ENCODE peak calls at places on chromosomes 4 and X, in four cellular contexts. One of them, this sample, is unnamed.

GRCh38 chr4:33696586-33696985 is 2547.7 kb downstream of the ARAP2 start:
- DNase-seq in Calu3: no peak
- DNase-seq in ascending aorta: no peak
- DNase-seq in NCI-H1436: no peak
- DNase-seq in this sample: no peak

GRCh38 chr4:78544681-78545080 is 6.9 kb upstream of the ANXA3 start:
- DNase-seq in Calu3: no peak
- DNase-seq in ascending aorta: no peak
- DNase-seq in NCI-H1436: no peak
- DNase-seq in this sample: no peak

GRCh38 chr4:107442538-107443083 is 277.4 kb downstream of the PAPSS1 start:
- DNase-seq in Calu3: no peak
- DNase-seq in ascending aorta: no peak
- DNase-seq in NCI-H1436: no peak
- DNase-seq in this sample: no peak

GRCh38 chrX:20594985-20595384 is 328.3 kb upstream of the RPS6KA3 start:
- DNase-seq in Calu3: peak
- DNase-seq in ascending aorta: no peak
- DNase-seq in NCI-H1436: no peak
- DNase-seq in this sample: no peak

GRCh38 chr4:90120037-90120436 is 7.2 kb upstream of the CCSER1 start:
- DNase-seq in Calu3: no peak
- DNase-seq in ascending aorta: no peak
- DNase-seq in NCI-H1436: no peak
- DNase-seq in this sample: peak

GRCh38 chrX:48278958-48279357 is 23.8 kb downstream of the SSX1 start:
- DNase-seq in Calu3: no peak
- DNase-seq in ascending aorta: no peak
- DNase-seq in NCI-H1436: no peak
- DNase-seq in this sample: no peak

GRCh38 chr4:123052007-123052406 is 129.6 kb upstream of the NUDT6 start:
- DNase-seq in Calu3: no peak
- DNase-seq in ascending aorta: no peak
- DNase-seq in NCI-H1436: no peak
- DNase-seq in this sample: no peak

GRCh38 chr4:127857641-127858040 is 23.1 kb upstream of the PLK4 start:
- DNase-seq in Calu3: no peak
- DNase-seq in ascending aorta: no peak
- DNase-seq in NCI-H1436: no peak
- DNase-seq in this sample: no peak

GRCh38 chrX:77014655-77015377 is 432.4 kb upstream of the FGF16 start:
- DNase-seq in Calu3: no peak
- DNase-seq in ascending aorta: no peak
- DNase-seq in NCI-H1436: peak
- DNase-seq in this sample: no peak

GRCh38 chr4:5962416-5962815 is 55.8 kb downstream of the C4orf50 start:
- DNase-seq in Calu3: no peak
- DNase-seq in ascending aorta: peak
- DNase-seq in NCI-H1436: no peak
- DNase-seq in this sample: no peak

GRCh38 chrX:120309873-120310730 is 1.2 kb downstream of the TMEM255A start:
- DNase-seq in Calu3: peak
- DNase-seq in ascending aorta: no peak
- DNase-seq in NCI-H1436: peak
- DNase-seq in this sample: no peak

GRCh38 chr4:76305971-76306881 is at the start of gene STBD1:
- DNase-seq in Calu3: peak
- DNase-seq in ascending aorta: peak
- DNase-seq in NCI-H1436: no peak
- DNase-seq in this sample: no peak

GRCh38 chr4:55183926-55184599 is 58.7 kb upstream of the KDR start:
- DNase-seq in Calu3: peak
- DNase-seq in ascending aorta: no peak
- DNase-seq in NCI-H1436: no peak
- DNase-seq in this sample: no peak

GRCh38 chr4:7041851-7042696 is 1.1 kb upstream of the TADA2B start:
- DNase-seq in Calu3: peak
- DNase-seq in ascending aorta: peak
- DNase-seq in NCI-H1436: no peak
- DNase-seq in this sample: no peak

GRCh38 chrX:119990409-119990994 is 47.0 kb upstream of the NKAP start:
- DNase-seq in Calu3: no peak
- DNase-seq in ascending aorta: no peak
- DNase-seq in NCI-H1436: no peak
- DNase-seq in this sample: no peak

GRCh38 chrX:13101439-13102139 is 57.2 kb upstream of the FAM9C start:
- DNase-seq in Calu3: peak
- DNase-seq in ascending aorta: peak
- DNase-seq in NCI-H1436: no peak
- DNase-seq in this sample: no peak

GRCh38 chrX:155094468-155095061 is 23.3 kb downstream of the BRCC3 start:
- DNase-seq in Calu3: peak
- DNase-seq in ascending aorta: no peak
- DNase-seq in NCI-H1436: peak
- DNase-seq in this sample: peak